ENCODE peak calls at places on chromosomes 5 and 9, in nine cellular contexts. A is BJ, E is GM10248, K is ovary, N is SK-N-SH, I is IMR-90, R is AG09319, O is fibroblast of pulmonary artery, J is A549. U is an unnamed sample.

GRCh38 chr5:163306421-163306820 is 131.0 kb upstream of the CCNG1 start:
- DNase-seq in A (no peak), R (no peak), I (no peak), K (no peak), N (peak; percentile 16), O (peak; percentile 45), J (peak; percentile 47), E (no peak), U (peak; percentile 17)

GRCh38 chr5:149915392-149916260 is 29.0 kb downstream of the PDE6A start:
- DNase-seq in N (no peak), I (no peak), J (no peak), O (no peak), A (no peak), E (no peak), K (no peak), R (no peak), U (peak; percentile 35)

GRCh38 chr5:132674671-132675506 is 1.1 kb downstream of the IL4 start:
- DNase-seq in J (peak; percentile 45), N (no peak), E (peak; percentile 84), K (no peak), R (peak; percentile 81), I (peak; percentile 98), A (peak; percentile 91), O (peak; percentile 96), U (no peak)

GRCh38 chr9:81517954-81518353 is 171.4 kb downstream of the TLE1 start:
- DNase-seq in I (no peak), J (no peak), A (no peak), E (no peak), K (no peak), R (no peak), O (no peak), N (no peak), U (no peak)

GRCh38 chr5:119328753-119329602 is 26.8 kb upstream of the TNFAIP8 start:
- DNase-seq in E (no peak), J (no peak), I (peak; percentile 87), K (no peak), O (peak; percentile 35), N (no peak), R (peak; percentile 37), A (peak; percentile 76), U (no peak)

GRCh38 chr5:116494784-116495480 is 79.7 kb downstream of the SEMA6A start:
- DNase-seq in K (no peak), N (no peak), R (no peak), O (no peak), J (no peak), A (no peak), I (no peak), E (no peak), U (no peak)

GRCh38 chr5:64566531-64566930 is 60.7 kb downstream of the RGS7BP start:
- DNase-seq in E (no peak), I (no peak), J (no peak), N (no peak), K (no peak), R (no peak), A (no peak), O (no peak), U (no peak)

GRCh38 chr5:65395526-65396155 is 86.1 kb downstream of the ADAMTS6 start:
- DNase-seq in O (peak; percentile 56), E (no peak), R (no peak), I (peak; percentile 22), A (no peak), K (no peak), N (no peak), J (no peak), U (no peak)

GRCh38 chr9:130694205-130694604 is 625 bp downstream of the EXOSC2 start:
- DNase-seq in K (no peak), R (no peak), I (no peak), J (no peak), E (no peak), A (no peak), O (no peak), N (no peak), U (no peak)

GRCh38 chr5:139760066-139761056 is 35.2 kb upstream of the PSD2 start:
- DNase-seq in I (peak; percentile 51), K (no peak), R (no peak), J (no peak), E (no peak), O (no peak), N (peak; percentile 52), A (no peak), U (no peak)

GRCh38 chr5:143245929-143246561 is 157.4 kb downstream of the NR3C1 start:
- DNase-seq in E (no peak), J (peak; percentile 94), N (no peak), O (peak; percentile 88), K (no peak), R (peak; percentile 65), I (peak; percentile 97), A (peak; percentile 77), U (no peak)

GRCh38 chr9:137319434-137319975 is 17.4 kb upstream of the NRARP start:
- DNase-seq in R (no peak), K (no peak), N (peak; percentile 23), A (no peak), E (no peak), O (no peak), I (no peak), J (peak; percentile 17), U (no peak)

GRCh38 chr5:154644745-154645411 is 110.3 kb upstream of the LARP1 start:
- DNase-seq in I (no peak), N (no peak), R (no peak), E (no peak), K (no peak), O (no peak), J (no peak), A (no peak), U (no peak)

GRCh38 chr9:96317335-96317980 is 15.5 kb upstream of the HSD17B3 start:
- DNase-seq in N (peak; percentile 73), I (peak; percentile 70), J (peak; percentile 69), K (peak; percentile 75), A (no peak), O (peak; percentile 78), E (peak; percentile 60), R (peak; percentile 31), U (no peak)

GRCh38 chr5:94776167-94776566 is 157.7 kb downstream of the SLF1 start:
- DNase-seq in E (no peak), R (no peak), A (no peak), N (peak; percentile 49), O (no peak), J (no peak), I (no peak), K (no peak), U (no peak)

GRCh38 chr5:109404428-109404960 is 5.3 kb downstream of the PJA2 start:
- DNase-seq in E (no peak), J (no peak), O (no peak), A (no peak), I (no peak), K (no peak), N (no peak), R (no peak), U (no peak)

GRCh38 chr9:134702291-134702690 is 60.7 kb downstream of the COL5A1 start:
- DNase-seq in O (no peak), R (no peak), K (no peak), I (no peak), J (no peak), E (no peak), A (no peak), N (no peak), U (no peak)

GRCh38 chr5:40594811-40595210 is 84.9 kb upstream of the PTGER4 start:
- DNase-seq in J (no peak), I (peak; percentile 56), A (no peak), N (no peak), K (no peak), R (no peak), O (peak; percentile 63), E (no peak), U (no peak)

GRCh38 chr9:5951686-5952211 is 61.1 kb downstream of the MLANA start:
- DNase-seq in E (no peak), O (peak; percentile 33), I (peak; percentile 83), N (no peak), K (no peak), R (no peak), A (peak; percentile 27), J (peak; percentile 22), U (no peak)

GRCh38 chr9:132857601-132858342 is 20.3 kb downstream of the AK8 start:
- DNase-seq in N (peak; percentile 50), K (peak; percentile 67), I (peak; percentile 31), E (no peak), A (no peak), J (no peak), O (peak; percentile 39), R (no peak), U (no peak)
- TF ChIP-seq CTCF in N (no peak), K (no peak), I (peak; percentile 28), E (no peak), A (no peak), J (no peak), O (peak; percentile 34), R (no peak), U (peak; percentile 16)

DNA sequence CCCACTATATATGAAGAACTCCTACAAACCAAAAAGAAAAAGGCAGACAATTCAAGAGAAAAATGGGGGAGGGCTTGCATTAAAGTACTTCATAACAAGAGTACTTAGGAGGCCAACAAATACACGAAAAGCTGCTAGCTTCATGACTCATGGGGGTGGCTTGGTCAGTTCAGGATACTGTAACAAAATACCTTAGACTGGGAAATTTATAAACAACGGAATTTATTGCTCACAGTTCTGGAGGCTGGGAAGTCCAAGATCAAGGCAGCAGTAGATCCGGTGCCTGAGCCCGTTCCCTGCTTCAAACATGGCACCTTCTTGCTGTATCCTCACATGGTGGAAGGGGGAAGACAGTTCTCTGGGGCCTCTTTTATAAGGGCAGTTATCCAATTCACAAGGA is 111.4 kb downstream of the C9orf50 start:
- DNase-seq in R (peak; percentile 81), O (peak; percentile 80), E (no peak), N (no peak), K (no peak), I (peak; percentile 98), J (peak; percentile 60), A (peak; percentile 69), U (no peak)
- TF ChIP-seq CTCF in R (no peak), O (no peak), E (no peak), N (no peak), K (no peak), I (no peak), J (no peak), A (no peak), U (no peak)

DNA sequence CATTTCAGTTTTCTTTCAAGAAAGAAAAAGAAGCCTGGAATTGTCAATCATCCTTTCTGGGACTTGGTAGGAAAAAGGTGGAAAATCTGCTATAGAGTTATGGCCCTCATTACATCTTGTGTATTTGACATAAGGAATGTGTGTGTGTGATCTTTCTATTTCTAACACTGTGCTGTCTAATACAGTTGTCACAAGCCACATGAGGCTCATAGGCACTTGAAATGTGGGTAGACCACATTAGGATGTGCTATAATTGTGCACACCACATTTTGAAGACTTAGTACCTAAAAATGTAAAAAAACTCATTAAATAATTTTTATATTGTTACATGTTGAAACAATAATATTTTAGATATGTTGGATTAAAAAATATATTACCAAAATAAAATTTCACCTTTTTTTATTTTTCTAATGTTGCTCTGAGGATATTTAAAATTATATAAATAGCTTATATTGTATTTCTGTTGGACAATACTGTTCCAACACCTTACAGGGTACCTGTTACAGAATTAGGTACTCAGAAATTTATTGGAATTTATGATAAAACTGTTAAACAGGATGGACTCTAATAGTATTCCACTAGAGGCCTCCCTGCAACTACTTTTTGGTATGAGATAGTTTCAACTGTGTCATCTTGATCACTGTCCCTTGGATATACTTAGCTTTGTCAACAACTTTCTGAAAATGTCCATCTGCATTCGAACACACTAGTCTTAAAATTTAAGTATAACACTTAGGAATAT is 18.4 kb downstream of the MSANTD3 start:
- DNase-seq in I (no peak), O (no peak), R (no peak), J (no peak), K (no peak), E (no peak), A (no peak), N (no peak), U (no peak)
- TF ChIP-seq CTCF in I (peak; percentile 17), O (no peak), R (no peak), J (peak; percentile 16), K (no peak), E (no peak), A (no peak), N (peak; percentile 11), U (no peak)

GRCh38 chr9:92029553-92029952 is 79.5 kb upstream of the ROR2 start:
- DNase-seq in N (no peak), E (no peak), I (no peak), R (no peak), O (no peak), J (no peak), K (no peak), A (no peak), U (peak; percentile 1)
- TF ChIP-seq CTCF in N (peak; percentile 31), E (no peak), I (peak; percentile 18), R (no peak), O (peak; percentile 19), J (peak; percentile 6), K (no peak), A (peak; percentile 25), U (peak; percentile 24)